ENCODE peak calls at places on chromosomes 11 and 22, in ten cellular contexts. X, A, L, D, V, N, R, C, U and M are unnamed samples.

GRCh38 chr11:35304393-35304790 is 115.0 kb downstream of the SLC1A2 start:
- DNase-seq in L (no peak), A (no peak), X (no peak), V (no peak), N (no peak), R (no peak), D (no peak), C (no peak), U (no peak), M (no peak)

GRCh38 chr11:17394743-17395390 is 6.4 kb upstream of the KCNJ11 start:
- DNase-seq in L (no peak), V (no peak), U (no peak), A (no peak), N (no peak), C (no peak), X (no peak), D (no peak), R (no peak), M (no peak)

GRCh38 chr11:22536036-22536435 is 89.6 kb downstream of the FANCF start:
- DNase-seq in U (no peak), N (no peak), X (no peak), L (no peak), V (no peak), A (no peak), C (no peak), D (no peak), R (no peak), M (no peak)

GRCh38 chr11:75311858-75312288 is 39.6 kb downstream of the ARRB1 start:
- DNase-seq in L (no peak), U (no peak), A (no peak), C (no peak), N (peak; percentile 38), X (peak; percentile 82), D (no peak), V (no peak), R (no peak), M (no peak)

GRCh38 chr11:122105009-122105828 is 10.8 kb downstream of the BLID start:
- DNase-seq in X (no peak), N (no peak), R (no peak), A (no peak), L (no peak), D (no peak), V (no peak), C (peak; percentile 32), U (no peak), M (no peak)

GRCh38 chr11:11263238-11264030 is 89.6 kb downstream of the CSNK2A3 start:
- DNase-seq in X (no peak), A (no peak), C (no peak), V (no peak), N (no peak), D (no peak), L (no peak), R (no peak), U (no peak), M (peak; percentile 28)

GRCh38 chr22:39664485-39665200 is 94.1 kb downstream of the CACNA1I start:
- DNase-seq in C (no peak), D (peak; percentile 97), V (no peak), X (peak; percentile 24), U (no peak), L (no peak), A (no peak), R (no peak), N (no peak), M (peak; percentile 94)

GRCh38 chr11:33691051-33691864 is 9.4 kb downstream of the C11orf91 start:
- DNase-seq in D (no peak), U (no peak), V (no peak), L (no peak), R (no peak), A (no peak), C (peak; percentile 59), N (no peak), X (peak; percentile 11), M (no peak)

GRCh38 chr11:35305670-35306382 is 113.5 kb downstream of the SLC1A2 start:
- DNase-seq in L (no peak), R (peak; percentile 29), X (peak; percentile 37), A (no peak), D (peak; percentile 51), V (no peak), C (peak; percentile 13), U (no peak), N (peak; percentile 17), M (peak; percentile 84)

GRCh38 chr11:104609766-104610165 is 288.5 kb downstream of the CASP12 start:
- DNase-seq in L (no peak), U (no peak), V (no peak), D (no peak), N (no peak), A (no peak), C (no peak), X (no peak), R (no peak), M (no peak)

GRCh38 chr11:66992041-66992440 is 16.9 kb downstream of the C11orf86 start:
- DNase-seq in L (no peak), N (no peak), D (no peak), C (no peak), V (no peak), U (no peak), R (no peak), X (no peak), A (no peak), M (no peak)

DNA sequence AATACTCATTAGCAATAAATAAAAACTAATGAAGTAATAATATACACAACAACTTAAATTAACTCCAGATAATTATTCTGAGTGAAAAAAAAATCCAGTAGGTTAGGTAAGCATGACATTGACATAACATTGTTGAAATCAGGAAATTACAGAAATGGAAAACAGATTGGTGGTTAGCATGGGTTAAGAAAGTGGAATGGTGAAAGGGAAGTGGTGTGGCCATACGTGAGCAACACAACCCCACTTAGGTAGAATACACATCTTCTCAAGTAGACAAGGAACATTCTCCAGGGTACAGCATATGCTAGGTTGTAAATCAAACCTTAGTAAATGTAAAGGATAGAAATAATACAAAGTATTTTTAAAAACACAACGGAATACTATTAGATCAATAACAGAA is 30.2 kb upstream of the CLTCL1 start:
- DNase-seq in X (no peak), U (no peak), L (no peak), A (no peak), C (no peak), N (no peak), D (no peak), V (no peak), R (no peak), M (no peak)
- TF ChIP-seq POLR2AphosphoS5 in X (no peak), U (no peak), L (no peak), A (no peak), C (no peak), N (no peak), D (no peak), V (no peak), R (no peak), M (no peak)

DNA sequence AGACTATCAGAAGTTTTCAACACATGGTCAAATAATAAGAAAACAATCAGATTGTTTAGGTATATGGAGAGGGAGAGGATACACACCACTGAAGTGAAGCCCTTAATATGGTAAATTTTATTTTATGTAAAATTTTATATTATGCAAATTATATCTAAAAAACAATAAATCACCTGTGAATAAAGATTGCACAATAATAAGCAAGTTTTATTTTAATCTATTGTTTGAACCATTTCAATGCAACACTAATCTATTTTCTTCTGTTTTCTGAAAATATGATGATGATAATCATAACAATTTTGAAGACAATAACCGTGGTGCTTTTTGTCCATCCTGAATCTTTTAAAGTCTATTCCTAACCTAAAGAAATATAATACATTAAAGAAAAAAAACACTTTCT is 1473.5 kb upstream of the TENM4 start:
- DNase-seq in A (no peak), V (no peak), D (no peak), N (no peak), X (no peak), C (no peak), R (no peak), L (no peak), U (no peak), M (no peak)
- TF ChIP-seq POLR2AphosphoS5 in A (no peak), V (no peak), D (no peak), N (no peak), X (no peak), C (no peak), R (no peak), L (no peak), U (no peak), M (no peak)

GRCh38 chr22:25146906-25147754 is 52.5 kb upstream of the CRYBB3 start:
- DNase-seq in L (no peak), R (no peak), C (no peak), X (no peak), V (peak; percentile 35), U (no peak), A (no peak), N (no peak), D (no peak), M (no peak)
- TF ChIP-seq POLR2AphosphoS5 in L (no peak), R (no peak), C (no peak), X (no peak), V (no peak), U (no peak), A (no peak), N (no peak), D (no peak), M (no peak)

GRCh38 chr11:114256176-114256897 is 39.9 kb upstream of the NNMT start:
- DNase-seq in V (no peak), L (no peak), C (no peak), A (no peak), R (no peak), N (no peak), D (no peak), X (no peak), U (no peak), M (no peak)
- TF ChIP-seq POLR2AphosphoS5 in V (no peak), L (no peak), C (no peak), A (no peak), R (no peak), N (no peak), D (no peak), X (no peak), U (peak; percentile 13), M (no peak)

DNA sequence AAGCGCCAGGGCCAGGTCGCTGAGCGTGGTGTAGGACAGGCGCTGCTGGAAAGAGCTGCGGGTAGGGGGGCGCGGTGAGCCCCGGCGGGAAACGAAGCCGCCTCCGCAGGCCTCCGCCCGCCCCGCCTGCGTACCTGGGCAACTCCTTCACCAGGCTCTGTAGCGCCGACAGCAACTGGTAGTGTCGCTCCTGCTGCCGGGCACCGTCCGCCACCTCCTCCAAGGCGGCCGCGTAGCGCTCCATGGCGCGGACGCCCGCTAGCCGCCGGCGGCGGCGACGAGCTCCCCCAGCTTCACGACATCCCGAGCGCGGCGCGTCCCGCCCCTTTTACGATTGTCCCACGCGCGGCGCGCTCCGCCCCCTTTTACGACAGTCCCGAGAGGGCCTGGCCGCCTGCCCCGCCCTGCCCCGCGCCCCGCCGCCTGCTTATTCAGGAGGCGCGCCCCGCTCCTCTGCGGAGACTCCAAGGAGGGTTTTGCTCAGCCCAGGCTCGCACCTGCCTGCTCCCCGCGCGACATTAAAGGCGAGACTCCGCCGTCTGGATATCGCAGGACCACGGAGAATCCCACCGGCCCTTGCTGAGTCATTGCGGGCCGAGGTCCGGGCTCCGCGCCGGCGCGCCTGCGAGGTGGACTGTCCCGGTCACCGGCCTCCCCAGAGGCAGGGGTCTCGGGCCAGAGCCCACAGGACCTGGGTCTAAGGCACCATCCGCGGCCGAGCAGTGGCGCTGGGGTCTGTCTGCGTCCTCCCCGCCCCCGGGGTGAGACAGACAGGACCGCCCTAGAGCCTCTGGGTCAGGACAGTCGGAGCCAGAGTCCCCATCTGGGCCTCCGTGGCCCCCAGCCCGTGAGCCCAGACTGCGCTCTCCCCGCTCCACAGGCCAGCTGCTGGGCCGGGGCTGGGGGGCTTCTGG is at the start of gene DGCR6L:
- DNase-seq in C (peak; percentile 90), X (peak; percentile 98), D (peak; percentile 100), U (peak; percentile 94), L (no peak), R (peak; percentile 98), A (peak; percentile 94), V (peak; percentile 99), N (peak; percentile 91), M (peak; percentile 99)
- TF ChIP-seq POLR2AphosphoS5 in C (peak; percentile 87), X (peak; percentile 70), D (peak; percentile 82), U (peak; percentile 41), L (peak; percentile 44), R (no peak), A (peak; percentile 76), V (peak; percentile 89), N (peak; percentile 73), M (peak; percentile 81)